ENCODE peak calls at places on chromosomes 4 and X, in four cellular contexts. M is HFF-Myc, J is AG20443, B is left cardiac atrium. R is an unnamed sample.

GRCh38 chrX:48278958-48279357 is 23.8 kb downstream of the SSX1 start:
- DNase-seq in M (no peak), J (peak), B (no peak), R (no peak)

GRCh38 chrX:29870608-29871007 is 344.8 kb upstream of the MAGEB2 start:
- DNase-seq in J (no peak), B (no peak), M (no peak), R (no peak)

GRCh38 chrX:74343327-74343969 is 39.5 kb downstream of the ZCCHC13 start:
- DNase-seq in M (no peak), J (no peak), B (no peak), R (no peak)

GRCh38 chr4:56313132-56313531 is 74.2 kb downstream of the AASDH start:
- DNase-seq in M (no peak), J (no peak), B (no peak), R (no peak)

GRCh38 chr4:100299019-100299418 is 108.8 kb upstream of the DDIT4L start:
- DNase-seq in B (no peak), J (peak), M (peak), R (no peak)

GRCh38 chrX:72268601-72269365 is 8.3 kb downstream of the RPS4X start:
- DNase-seq in J (peak), M (no peak), B (no peak), R (no peak)

GRCh38 chrX:16207631-16208030 is 40.4 kb downstream of the MAGEB17 start:
- DNase-seq in B (no peak), J (no peak), M (no peak), R (no peak)

GRCh38 chrX:69503835-69504625 is at the start of gene NALF2:
- DNase-seq in M (no peak), B (peak), J (peak), R (no peak)

GRCh38 chr4:61202638-61203495 is 2.7 kb downstream of the ADGRL3 start:
- DNase-seq in J (peak), B (no peak), M (no peak), R (no peak)

GRCh38 chr4:92270908-92271307 is 32.9 kb upstream of the GRID2 start:
- DNase-seq in M (no peak), B (no peak), J (no peak), R (no peak)

GRCh38 chrX:13028871-13029336 is 15.5 kb downstream of the FAM9C start:
- DNase-seq in B (no peak), M (no peak), J (no peak), R (no peak)

GRCh38 chr4:761086-761485 is 55.5 kb downstream of the PCGF3 start:
- DNase-seq in M (no peak), J (no peak), B (no peak), R (no peak)

GRCh38 chrX:133726211-133726630 is 259.2 kb downstream of the GPC3 start:
- DNase-seq in M (peak), J (peak), B (no peak), R (no peak)

GRCh38 chr4:88866862-88867550 is 169.4 kb upstream of the NAP1L5 start:
- DNase-seq in M (no peak), J (no peak), B (no peak), R (no peak)

GRCh38 chr4:130197946-130198345 is 1102.0 kb downstream of the C4orf33 start:
- DNase-seq in M (no peak), B (no peak), J (no peak), R (no peak)

GRCh38 chr4:106287353-106287969 is 28.5 kb downstream of the TBCK start:
- DNase-seq in J (peak), B (no peak), M (peak), R (no peak)

GRCh38 chr4:1603413-1604135 is 80.5 kb downstream of the FAM53A start:
- DNase-seq in J (no peak), M (no peak), B (peak), R (no peak)

GRCh38 chr4:142549726-142550463 is 296.2 kb downstream of the INPP4B start:
- DNase-seq in J (peak), M (no peak), B (no peak), R (no peak)

GRCh38 chr4:160129439-160129838 is 1026.6 kb downstream of the RAPGEF2 start:
- DNase-seq in B (no peak), J (no peak), M (no peak), R (no peak)

GRCh38 chr4:52566136-52567031 is 92.7 kb downstream of the USP46 start:
- DNase-seq in B (no peak), J (no peak), M (no peak), R (no peak)

GRCh38 chrX:150213481-150214030 is 149.6 kb upstream of the MAMLD1 start:
- DNase-seq in M (no peak), J (no peak), B (no peak), R (no peak)

GRCh38 chr4:139689093-139689722 is 23.6 kb downstream of the MGST2 start:
- DNase-seq in J (no peak), M (no peak), B (no peak), R (no peak)

GRCh38 chrX:48972214-48973164 is 845 bp upstream of the KCND1 start:
- DNase-seq in M (no peak), B (peak), J (peak), R (no peak)

GRCh38 chrX:25810202-25810601 is 327.9 kb upstream of the MAGEB18 start:
- DNase-seq in J (no peak), B (no peak), M (no peak), R (no peak)

GRCh38 chrX:47311857-47312774 is 58.3 kb upstream of the ZNF157 start:
- DNase-seq in M (peak), B (peak), J (peak), R (peak)

GRCh38 chrX:2875798-2876399 is 47.2 kb downstream of the GYG2 start:
- DNase-seq in M (no peak), B (no peak), J (no peak), R (no peak)

GRCh38 chr4:77072195-77072753 is 3.5 kb downstream of the CCNI start:
- DNase-seq in M (no peak), B (no peak), J (no peak), R (peak)

GRCh38 chr4:186825069-186825468 is 101.4 kb upstream of the FAT1 start:
- DNase-seq in B (no peak), J (no peak), M (no peak), R (no peak)

GRCh38 chr4:156169011-156169410 is 215.3 kb upstream of the CTSO start:
- DNase-seq in B (peak), M (peak), J (peak), R (no peak)

GRCh38 chr4:21102667-21103066 is 402.4 kb downstream of the PACRGL start:
- DNase-seq in B (no peak), J (no peak), M (no peak), R (no peak)

GRCh38 chr4:44257461-44257860 is 191.1 kb downstream of the KCTD8 start:
- DNase-seq in M (no peak), J (no peak), B (no peak), R (no peak)

GRCh38 chr4:211033-211511 is 86.8 kb downstream of the ZNF718 start:
- DNase-seq in M (no peak), B (no peak), J (no peak), R (no peak)

GRCh38 chrX:139203681-139204575 is 326.6 kb upstream of the F9 start:
- DNase-seq in J (peak), M (no peak), B (peak), R (no peak)

GRCh38 chr4:165953181-165953580 is 80.1 kb downstream of the TLL1 start:
- DNase-seq in M (no peak), J (no peak), B (no peak), R (no peak)

GRCh38 chr4:11416071-11416766 is 12.5 kb downstream of the HS3ST1 start:
- DNase-seq in M (no peak), B (no peak), J (no peak), R (no peak)

GRCh38 chrX:134364711-134365110 is 95.3 kb upstream of the HPRT1 start:
- DNase-seq in M (no peak), J (no peak), B (no peak), R (no peak)

GRCh38 chr4:89283226-89283974 is 24.2 kb downstream of the GPRIN3 start:
- DNase-seq in M (no peak), B (no peak), J (no peak), R (no peak)

GRCh38 chr4:926538-926937 is 5.6 kb downstream of the GAK start:
- DNase-seq in J (no peak), M (no peak), B (no peak), R (no peak)

GRCh38 chr4:77073106-77073858 is 2.5 kb downstream of the CCNI start:
- DNase-seq in B (no peak), M (no peak), J (peak), R (no peak)